ENCODE peak calls at places on chromosomes 16 and 17, in ten cellular contexts. O is stomach, H is A549, Z is tibial nerve, R is sigmoid colon, L is K562, Q is right lobe of liver, N is heart left ventricle, U is uterus, J is prostate gland. I is an unnamed sample.

GRCh38 chr17:68292689-68293040 is 1.4 kb downstream of the ARSG start:
- DNase-seq in O (no peak), H (no peak), Z (no peak), R (no peak), L (no peak), Q (no peak), N (no peak), U (no peak), J (no peak), I (no peak)

GRCh38 chr17:51203838-51204237 is 37.6 kb downstream of the NME2 start:
- DNase-seq in O (no peak), H (no peak), Z (no peak), R (no peak), L (no peak), Q (no peak), N (no peak), U (no peak), J (no peak), I (no peak)

GRCh38 chr17:45786349-45786748 is 2.2 kb downstream of the CRHR1 start:
- DNase-seq in O (no peak), H (no peak), Z (no peak), R (no peak), L (no peak), Q (no peak), N (no peak), U (no peak), J (no peak), I (no peak)

GRCh38 chr17:78088529-78088928 is 40.0 kb downstream of the TMC6 start:
- DNase-seq in O (no peak), H (no peak), Z (no peak), R (no peak), L (no peak), Q (no peak), N (no peak), U (no peak), J (no peak), I (no peak)

GRCh38 chr17:76427457-76428231 is 25.3 kb downstream of the UBE2O start:
- DNase-seq in O (no peak), H (no peak), Z (no peak), R (no peak), L (no peak), Q (no peak), N (peak; percentile 48), U (no peak), J (no peak), I (no peak)

GRCh38 chr17:63426917-63427308 is 19.2 kb downstream of the CYB561 start:
- DNase-seq in O (no peak), H (no peak), Z (no peak), R (no peak), L (no peak), Q (no peak), N (no peak), U (no peak), J (no peak), I (no peak)

GRCh38 chr16:22356930-22357634 is 17.3 kb downstream of the CDR2 start:
- DNase-seq in O (no peak), H (no peak), Z (no peak), R (no peak), L (no peak), Q (no peak), N (no peak), U (no peak), J (no peak), I (no peak)

GRCh38 chr17:72502940-72503341 is 382.1 kb downstream of the SOX9 start:
- DNase-seq in O (no peak), H (no peak), Z (no peak), R (no peak), L (no peak), Q (no peak), N (no peak), U (no peak), J (no peak), I (no peak)

GRCh38 chr16:23389201-23389600 is 63.8 kb downstream of the COG7 start:
- DNase-seq in O (no peak), H (no peak), Z (no peak), R (no peak), L (no peak), Q (peak; percentile 11), N (no peak), U (no peak), J (no peak), I (no peak)

GRCh38 chr17:74369665-74370490 is 2.6 kb downstream of the GPR142 start:
- DNase-seq in O (no peak), H (no peak), Z (no peak), R (no peak), L (no peak), Q (no peak), N (no peak), U (no peak), J (no peak), I (no peak)

GRCh38 chr16:12146966-12147365 is 170.4 kb downstream of the SNX29 start:
- DNase-seq in O (no peak), H (no peak), Z (no peak), R (no peak), L (no peak), Q (no peak), N (no peak), U (no peak), J (no peak), I (no peak)

DNA sequence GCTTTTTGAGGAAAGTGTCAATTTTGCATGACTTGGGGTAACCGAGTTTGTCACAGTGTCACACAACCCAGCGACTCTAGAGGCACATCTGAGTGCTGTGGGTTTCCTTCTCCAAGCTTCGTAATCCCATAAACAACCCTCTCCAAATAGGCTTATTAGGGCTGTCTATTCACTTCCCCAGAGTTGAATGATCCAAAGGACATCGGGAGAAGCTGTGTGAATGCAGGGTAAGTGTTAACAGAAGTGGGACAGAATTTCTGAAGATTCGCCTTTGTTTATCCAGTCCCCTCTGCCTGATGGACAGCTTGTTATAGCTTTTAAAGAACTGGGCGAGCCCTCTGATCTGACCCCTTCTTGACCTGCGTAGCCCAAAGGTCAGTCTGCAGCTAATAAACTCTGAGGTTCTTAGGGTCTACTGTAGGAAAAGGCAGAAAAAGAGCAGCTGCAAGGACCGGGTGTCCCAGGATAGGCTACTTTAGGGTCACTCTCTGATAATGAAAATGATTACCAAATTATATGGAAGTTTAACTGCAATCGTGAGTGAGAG is 233.2 kb downstream of the FTO start:
- DNase-seq in O (no peak), H (no peak), Z (no peak), R (no peak), L (no peak), Q (no peak), N (no peak), U (no peak), J (no peak), I (no peak)
- H3K27ac ChIP-seq in O (peak overlapping the region; percentile 61), H (no peak overlapping the region), Z (no peak overlapping the region), R (no peak overlapping the region), L (no peak overlapping the region), Q (no peak overlapping the region), N (no peak overlapping the region), U (no peak overlapping the region), J (no peak overlapping the region), I (no peak overlapping the region)

GRCh38 chr17:82925336-82925735 is 85.5 kb upstream of the ZNF750 start:
- DNase-seq in O (no peak), H (no peak), Z (no peak), R (no peak), L (no peak), Q (peak; percentile 49), N (no peak), U (no peak), J (no peak), I (no peak)
- TF ChIP-seq POLR2A in O (no peak), H (no peak), Z (no peak), R (no peak), L (no peak), Q (no peak), N (no peak), U (no peak), J (no peak), I (no peak)

DNA sequence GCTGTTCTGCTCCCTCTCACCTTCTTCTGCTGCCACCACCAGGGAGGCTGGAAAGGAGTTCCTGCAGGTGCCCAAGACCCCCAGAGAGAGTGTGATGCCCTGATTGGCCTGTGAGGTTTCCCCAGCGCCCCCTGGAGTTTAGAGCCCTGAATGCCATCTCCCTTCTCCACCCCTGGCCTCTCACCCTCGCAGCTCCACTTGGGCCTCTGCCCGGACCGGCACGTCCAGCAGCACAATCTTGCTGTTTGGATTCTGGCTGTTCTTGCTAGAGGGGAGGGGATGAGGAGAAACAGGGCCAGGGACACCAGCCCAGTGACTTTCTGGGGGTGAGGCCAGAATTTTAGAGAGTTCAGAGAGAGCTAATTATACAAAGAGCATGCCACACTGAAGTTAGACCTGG is 12.5 kb upstream of the FAM171A2 start:
- DNase-seq in O (no peak), H (peak; percentile 80), Z (no peak), R (peak; percentile 70), L (peak; percentile 71), Q (peak; percentile 60), N (peak; percentile 66), U (no peak), J (no peak), I (peak; percentile 88)
- TF ChIP-seq CTCF in O (no peak), H (peak; percentile 38), Z (no peak), R (no peak), L (peak; percentile 66), Q (no peak), N (peak; percentile 32), U (no peak), J (no peak), I (no peak)

GRCh38 chr16:85611205-85611454 is 2.0 kb upstream of the GSE1 start:
- DNase-seq in O (no peak), H (no peak), Z (no peak), R (no peak), L (peak; percentile 58), Q (no peak), N (peak; percentile 59), U (no peak), J (no peak), I (no peak)

GRCh38 chr16:85609539-85609938 is 3.6 kb upstream of the GSE1 start:
- DNase-seq in O (no peak), H (no peak), Z (no peak), R (no peak), L (no peak), Q (no peak), N (no peak), U (no peak), J (no peak), I (no peak)

GRCh38 chr16:85608887-85609286 is 4.2 kb upstream of the GSE1 start:
- DNase-seq in O (no peak), H (no peak), Z (no peak), R (no peak), L (no peak), Q (no peak), N (no peak), U (no peak), J (no peak), I (no peak)

GRCh38 chr16:85610446-85611204 is 2.5 kb upstream of the GSE1 start:
- DNase-seq in O (peak; percentile 89), H (peak; percentile 85), Z (peak; percentile 79), R (peak; percentile 96), L (peak; percentile 78), Q (peak; percentile 89), N (peak; percentile 88), U (peak; percentile 84), J (peak; percentile 83), I (peak; percentile 88)

GRCh38 chr16:85610059-85610445 is 3.1 kb upstream of the GSE1 start:
- DNase-seq in O (peak; percentile 51), H (no peak), Z (no peak), R (no peak), L (no peak), Q (no peak), N (no peak), U (no peak), J (peak; percentile 26), I (no peak)
- H3K27ac ChIP-seq in O (peak overlapping the region; percentile 98), H (peak overlapping the region; percentile 98), Z (no peak overlapping the region), R (peak overlapping the region; percentile 93), L (peak overlapping the region; percentile 74), Q (no peak overlapping the region), N (no peak overlapping the region), U (no peak overlapping the region), J (peak overlapping the region; percentile 95), I (no peak overlapping the region)